ENCODE peak calls at places on chromosomes 1 and 21, in eight cellular contexts. T, N, A, P, C, Z, Q and W are unnamed samples.

GRCh38 chr1:244054924-244055263 is 3.8 kb downstream of the ZBTB18 start:
- DNase-seq in T (no peak), N (no peak), A (no peak), P (no peak), C (no peak), Z (no peak), Q (peak; percentile 44), W (no peak)

GRCh38 chr1:59685666-59686065 is 129.1 kb upstream of the HOOK1 start:
- DNase-seq in T (no peak), N (no peak), A (no peak), P (no peak), C (no peak), Z (no peak), Q (no peak), W (no peak)

GRCh38 chr21:44836666-44837471 is 19.0 kb upstream of the SUMO3 start:
- DNase-seq in T (no peak), N (no peak), A (peak; percentile 77), P (no peak), C (peak; percentile 43), Z (peak; percentile 47), Q (no peak), W (peak; percentile 65)

GRCh38 chr1:246063013-246063616 is 444.0 kb downstream of the SMYD3 start:
- DNase-seq in T (no peak), N (no peak), A (no peak), P (no peak), C (no peak), Z (no peak), Q (no peak), W (no peak)

GRCh38 chr1:35243681-35244080 is 24.8 kb upstream of the ZMYM4 start:
- DNase-seq in T (no peak), N (no peak), A (no peak), P (peak; percentile 52), C (no peak), Z (peak; percentile 18), Q (no peak), W (peak; percentile 37)

GRCh38 chr1:35885961-35886558 is 3.1 kb downstream of the AGO1 start:
- DNase-seq in T (no peak), N (no peak), A (no peak), P (no peak), C (no peak), Z (no peak), Q (no peak), W (no peak)

GRCh38 chr1:27626031-27626935 is 8.7 kb downstream of the FGR start:
- DNase-seq in T (no peak), N (no peak), A (no peak), P (no peak), C (no peak), Z (no peak), Q (no peak), W (no peak)

GRCh38 chr1:22330763-22331119 is 120.9 kb upstream of the ZBTB40 start:
- DNase-seq in T (no peak), N (no peak), A (no peak), P (no peak), C (no peak), Z (no peak), Q (no peak), W (no peak)

GRCh38 chr1:51548986-51549619 is 30.0 kb upstream of the EPS15 start:
- DNase-seq in T (no peak), N (no peak), A (no peak), P (no peak), C (no peak), Z (no peak), Q (no peak), W (no peak)

GRCh38 chr1:209485167-209485566 is 98.3 kb upstream of the CAMK1G start:
- DNase-seq in T (no peak), N (no peak), A (peak; percentile 46), P (peak; percentile 74), C (no peak), Z (no peak), Q (no peak), W (no peak)

GRCh38 chr1:197352011-197352410 is 84.0 kb downstream of the CRB1 start:
- DNase-seq in T (no peak), N (no peak), A (no peak), P (no peak), C (no peak), Z (no peak), Q (no peak), W (no peak)

GRCh38 chr1:5856246-5856815 is 135.9 kb downstream of the NPHP4 start:
- DNase-seq in T (no peak), N (no peak), A (no peak), P (no peak), C (no peak), Z (no peak), Q (no peak), W (no peak)

GRCh38 chr1:152047954-152048640 is 11.3 kb upstream of the S100A11 start:
- DNase-seq in T (peak; percentile 74), N (peak; percentile 52), A (peak; percentile 99), P (no peak), C (peak; percentile 98), Z (peak; percentile 92), Q (peak; percentile 86), W (peak; percentile 72)

GRCh38 chr1:25522240-25522639 is 21.2 kb upstream of the LDLRAP1 start:
- DNase-seq in T (no peak), N (peak; percentile 31), A (peak; percentile 45), P (no peak), C (no peak), Z (no peak), Q (no peak), W (no peak)

GRCh38 chr1:177952249-177952648 is 17.6 kb downstream of the SEC16B start:
- DNase-seq in T (no peak), N (no peak), A (no peak), P (no peak), C (no peak), Z (no peak), Q (no peak), W (no peak)

GRCh38 chr1:168751195-168751650 is 22.2 kb upstream of the DPT start:
- DNase-seq in T (no peak), N (no peak), A (no peak), P (no peak), C (no peak), Z (no peak), Q (no peak), W (no peak)

GRCh38 chr1:30977105-30977504 is 68.5 kb upstream of the SDC3 start:
- DNase-seq in T (no peak), N (no peak), A (peak; percentile 64), P (peak; percentile 18), C (no peak), Z (no peak), Q (no peak), W (peak; percentile 11)